ENCODE peak calls at places on chromosomes 11 and 22, in six cellular contexts. J is SK-N-SH; U is T47D; I is activated CD4-positive, alpha-beta T cell treated with anti-CD3 and anti-CD28 coated beads, Interleukin-2, amount 50 U/mL, for 4 hours; C is cardiac muscle cell; M is neural crest cell. R is an unnamed sample.

GRCh38 chr22:20276468-20276867 is 8.3 kb upstream of the RTN4R start:
- DNase-seq in J (no peak), U (no peak), I (no peak), C (no peak), M (no peak), R (no peak)

GRCh38 chr11:47071871-47072270 is 104.8 kb downstream of the ARFGAP2 start:
- DNase-seq in J (peak), U (no peak), I (no peak), C (no peak), M (no peak), R (peak)

GRCh38 chr22:39317084-39317755 is 2.2 kb downstream of the RPL3 start:
- DNase-seq in J (no peak), U (no peak), I (no peak), C (no peak), M (no peak), R (no peak)

GRCh38 chr11:12618743-12619540 is 55.3 kb upstream of the TEAD1 start:
- DNase-seq in J (no peak), U (no peak), I (no peak), C (peak), M (no peak), R (no peak)

GRCh38 chr11:33040127-33040861 is 922 bp downstream of the TCP11L1 start:
- DNase-seq in J (peak), U (no peak), I (no peak), C (peak), M (no peak), R (no peak)

GRCh38 chr11:3905080-3905953 is 49.9 kb downstream of the STIM1 start:
- DNase-seq in J (no peak), U (no peak), I (peak), C (peak), M (no peak), R (peak)

GRCh38 chr22:43828711-43829447 is 16.8 kb upstream of the EFCAB6 start:
- DNase-seq in J (peak), U (no peak), I (no peak), C (peak), M (no peak), R (no peak)

GRCh38 chr22:41234815-41235687 is 5.7 kb downstream of the CHADL start:
- DNase-seq in J (no peak), U (no peak), I (no peak), C (no peak), M (no peak), R (no peak)

GRCh38 chr11:111265421-111265820 is 19.9 kb downstream of the POU2AF2 start:
- DNase-seq in J (no peak), U (no peak), I (no peak), C (no peak), M (no peak), R (no peak)

GRCh38 chr22:21951931-21952465 is 650 bp downstream of the PPM1F start:
- DNase-seq in J (peak), U (peak), I (peak), C (peak), M (peak), R (peak)

GRCh38 chr22:19718255-19719054 is 4.2 kb downstream of the SEPTIN5 start:
- DNase-seq in J (no peak), U (no peak), I (no peak), C (no peak), M (no peak), R (no peak)